ENCODE peak calls at places on chromosomes 13 and 19, in ten cellular contexts. One of them, this sample, is unnamed.

GRCh38 chr13:33106656-33107402 is 90.6 kb downstream of the KL start:
- DNase-seq in left ventricle myocardium inferior: no peak
- DNase-seq in neural progenitor cell: no peak
- DNase-seq in body of pancreas: no peak
- DNase-seq in lower lobe of right lung: no peak
- DNase-seq in upper lobe of left lung: no peak
- DNase-seq in aorta: no peak
- DNase-seq in psoas muscle: no peak
- DNase-seq in HAP-1: no peak
- DNase-seq in left lung: no peak
- DNase-seq in this sample: no peak

GRCh38 chr13:56201834-56202233 is 938.9 kb upstream of the PRR20A start:
- DNase-seq in left ventricle myocardium inferior: no peak
- DNase-seq in neural progenitor cell: peak; percentile 6
- DNase-seq in body of pancreas: no peak
- DNase-seq in lower lobe of right lung: no peak
- DNase-seq in upper lobe of left lung: no peak
- DNase-seq in aorta: no peak
- DNase-seq in psoas muscle: no peak
- DNase-seq in HAP-1: no peak
- DNase-seq in left lung: no peak
- DNase-seq in this sample: no peak

GRCh38 chr13:50357586-50358118 is 342.4 kb downstream of the KCNRG start:
- DNase-seq in left ventricle myocardium inferior: no peak
- DNase-seq in neural progenitor cell: no peak
- DNase-seq in body of pancreas: peak; percentile 85
- DNase-seq in lower lobe of right lung: no peak
- DNase-seq in upper lobe of left lung: peak; percentile 60
- DNase-seq in aorta: no peak
- DNase-seq in psoas muscle: no peak
- DNase-seq in HAP-1: peak; percentile 50
- DNase-seq in left lung: no peak
- DNase-seq in this sample: no peak

GRCh38 chr13:32476021-32476731 is 48.2 kb upstream of the N4BP2L1 start:
- DNase-seq in left ventricle myocardium inferior: no peak
- DNase-seq in neural progenitor cell: no peak
- DNase-seq in body of pancreas: no peak
- DNase-seq in lower lobe of right lung: no peak
- DNase-seq in upper lobe of left lung: no peak
- DNase-seq in aorta: no peak
- DNase-seq in psoas muscle: no peak
- DNase-seq in HAP-1: no peak
- DNase-seq in left lung: no peak
- DNase-seq in this sample: no peak

GRCh38 chr19:55581828-55582223 is 1.2 kb upstream of the ZNF579 start:
- DNase-seq in left ventricle myocardium inferior: no peak
- DNase-seq in neural progenitor cell: no peak
- DNase-seq in body of pancreas: peak; percentile 43
- DNase-seq in lower lobe of right lung: no peak
- DNase-seq in upper lobe of left lung: no peak
- DNase-seq in aorta: no peak
- DNase-seq in psoas muscle: no peak
- DNase-seq in HAP-1: no peak
- DNase-seq in left lung: no peak
- DNase-seq in this sample: no peak

GRCh38 chr13:90416519-90416918 is 931.0 kb upstream of the MIR17HG start:
- DNase-seq in left ventricle myocardium inferior: no peak
- DNase-seq in neural progenitor cell: no peak
- DNase-seq in body of pancreas: no peak
- DNase-seq in lower lobe of right lung: no peak
- DNase-seq in upper lobe of left lung: no peak
- DNase-seq in aorta: no peak
- DNase-seq in psoas muscle: no peak
- DNase-seq in HAP-1: no peak
- DNase-seq in left lung: no peak
- DNase-seq in this sample: no peak

GRCh38 chr13:50292082-50292481 is 276.8 kb downstream of the KCNRG start:
- DNase-seq in left ventricle myocardium inferior: no peak
- DNase-seq in neural progenitor cell: no peak
- DNase-seq in body of pancreas: no peak
- DNase-seq in lower lobe of right lung: no peak
- DNase-seq in upper lobe of left lung: no peak
- DNase-seq in aorta: no peak
- DNase-seq in psoas muscle: no peak
- DNase-seq in HAP-1: no peak
- DNase-seq in left lung: no peak
- DNase-seq in this sample: no peak

GRCh38 chr19:3983936-3984583 is 1.2 kb downstream of the EEF2 start:
- DNase-seq in left ventricle myocardium inferior: no peak
- DNase-seq in neural progenitor cell: no peak
- DNase-seq in body of pancreas: peak; percentile 47
- DNase-seq in lower lobe of right lung: peak; percentile 57
- DNase-seq in upper lobe of left lung: no peak
- DNase-seq in aorta: no peak
- DNase-seq in psoas muscle: peak; percentile 83
- DNase-seq in HAP-1: peak; percentile 52
- DNase-seq in left lung: peak; percentile 83
- DNase-seq in this sample: no peak

GRCh38 chr19:58356236-58356970 is 3.1 kb upstream of the A1BG start:
- DNase-seq in left ventricle myocardium inferior: no peak
- DNase-seq in neural progenitor cell: no peak
- DNase-seq in body of pancreas: no peak
- DNase-seq in lower lobe of right lung: peak; percentile 45
- DNase-seq in upper lobe of left lung: no peak
- DNase-seq in aorta: no peak
- DNase-seq in psoas muscle: no peak
- DNase-seq in HAP-1: no peak
- DNase-seq in left lung: peak; percentile 73
- DNase-seq in this sample: no peak

GRCh38 chr19:3521104-3521445 is 15.0 kb downstream of the FZR1 start:
- DNase-seq in left ventricle myocardium inferior: no peak
- DNase-seq in neural progenitor cell: no peak
- DNase-seq in body of pancreas: no peak
- DNase-seq in lower lobe of right lung: no peak
- DNase-seq in upper lobe of left lung: no peak
- DNase-seq in aorta: no peak
- DNase-seq in psoas muscle: no peak
- DNase-seq in HAP-1: no peak
- DNase-seq in left lung: no peak
- DNase-seq in this sample: no peak

GRCh38 chr13:76982051-76982450 is 9.8 kb upstream of the CLN5 start:
- DNase-seq in left ventricle myocardium inferior: no peak
- DNase-seq in neural progenitor cell: no peak
- DNase-seq in body of pancreas: no peak
- DNase-seq in lower lobe of right lung: no peak
- DNase-seq in upper lobe of left lung: no peak
- DNase-seq in aorta: no peak
- DNase-seq in psoas muscle: no peak
- DNase-seq in HAP-1: no peak
- DNase-seq in left lung: no peak
- DNase-seq in this sample: no peak

GRCh38 chr19:7699422-7700127 is 2.4 kb downstream of the FCER2 start:
- DNase-seq in left ventricle myocardium inferior: no peak
- DNase-seq in neural progenitor cell: no peak
- DNase-seq in body of pancreas: no peak
- DNase-seq in lower lobe of right lung: no peak
- DNase-seq in upper lobe of left lung: no peak
- DNase-seq in aorta: no peak
- DNase-seq in psoas muscle: no peak
- DNase-seq in HAP-1: no peak
- DNase-seq in left lung: no peak
- DNase-seq in this sample: no peak

DNA sequence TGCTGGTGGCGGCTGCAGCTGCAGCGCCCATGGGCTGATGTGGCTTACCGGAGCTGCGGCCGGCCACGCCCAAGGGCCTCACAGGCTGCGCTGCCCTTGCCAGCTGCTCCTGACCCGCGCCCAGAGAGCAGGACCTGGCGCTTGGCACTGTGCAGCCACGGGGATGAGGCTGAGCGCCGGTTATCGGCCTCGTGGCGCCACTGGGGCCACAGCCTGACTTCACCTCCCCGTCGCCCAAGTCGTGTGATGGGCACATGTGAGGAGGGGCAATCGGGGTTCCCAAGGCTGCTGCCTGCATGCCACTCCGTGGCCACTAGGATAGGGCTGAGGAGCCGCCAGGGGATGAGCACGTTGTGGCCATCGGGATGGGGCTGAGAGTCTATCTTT is 77.2 kb upstream of the PABPC3 start:
- DNase-seq in left ventricle myocardium inferior: no peak
- DNase-seq in neural progenitor cell: peak; percentile 36
- DNase-seq in body of pancreas: no peak
- DNase-seq in lower lobe of right lung: no peak
- DNase-seq in upper lobe of left lung: no peak
- DNase-seq in aorta: no peak
- DNase-seq in psoas muscle: no peak
- DNase-seq in HAP-1: no peak
- DNase-seq in left lung: peak; percentile 77
- DNase-seq in this sample: no peak
- H3K27me3 ChIP-seq in left ventricle myocardium inferior: peaks cover 96% of the 10 kb centered on the region
- H3K27me3 ChIP-seq in neural progenitor cell: peaks cover 73% of the 10 kb centered on the region
- H3K27me3 ChIP-seq in body of pancreas: no peaks in the 10 kb centered on the region
- H3K27me3 ChIP-seq in lower lobe of right lung: peaks cover 58% of the 10 kb centered on the region
- H3K27me3 ChIP-seq in upper lobe of left lung: peaks cover 7% of the 10 kb centered on the region
- H3K27me3 ChIP-seq in aorta: no peaks in the 10 kb centered on the region
- H3K27me3 ChIP-seq in psoas muscle: peaks cover 12% of the 10 kb centered on the region
- H3K27me3 ChIP-seq in HAP-1: no peaks in the 10 kb centered on the region
- H3K27me3 ChIP-seq in left lung: peaks cover 18% of the 10 kb centered on the region
- H3K27me3 ChIP-seq in this sample: peaks cover 90% of the 10 kb centered on the region

GRCh38 chr13:28755546-28755870 is 36.7 kb upstream of the SLC46A3 start:
- DNase-seq in left ventricle myocardium inferior: no peak
- DNase-seq in neural progenitor cell: no peak
- DNase-seq in body of pancreas: no peak
- DNase-seq in lower lobe of right lung: no peak
- DNase-seq in upper lobe of left lung: no peak
- DNase-seq in aorta: no peak
- DNase-seq in psoas muscle: no peak
- DNase-seq in HAP-1: no peak
- DNase-seq in left lung: no peak
- DNase-seq in this sample: no peak

GRCh38 chr13:28753946-28754345 is 35.2 kb upstream of the SLC46A3 start:
- DNase-seq in left ventricle myocardium inferior: no peak
- DNase-seq in neural progenitor cell: no peak
- DNase-seq in body of pancreas: no peak
- DNase-seq in lower lobe of right lung: no peak
- DNase-seq in upper lobe of left lung: no peak
- DNase-seq in aorta: no peak
- DNase-seq in psoas muscle: no peak
- DNase-seq in HAP-1: no peak
- DNase-seq in left lung: no peak
- DNase-seq in this sample: no peak

GRCh38 chr13:28751210-28751935 is 32.6 kb upstream of the SLC46A3 start:
- DNase-seq in left ventricle myocardium inferior: no peak
- DNase-seq in neural progenitor cell: no peak
- DNase-seq in body of pancreas: no peak
- DNase-seq in lower lobe of right lung: no peak
- DNase-seq in upper lobe of left lung: no peak
- DNase-seq in aorta: no peak
- DNase-seq in psoas muscle: no peak
- DNase-seq in HAP-1: no peak
- DNase-seq in left lung: no peak
- DNase-seq in this sample: no peak

GRCh38 chr13:28753208-28753892 is 34.6 kb upstream of the SLC46A3 start:
- DNase-seq in left ventricle myocardium inferior: peak; percentile 21
- DNase-seq in neural progenitor cell: no peak
- DNase-seq in body of pancreas: peak; percentile 52
- DNase-seq in lower lobe of right lung: peak; percentile 63
- DNase-seq in upper lobe of left lung: peak; percentile 83
- DNase-seq in aorta: peak; percentile 79
- DNase-seq in psoas muscle: no peak
- DNase-seq in HAP-1: peak; percentile 70
- DNase-seq in left lung: no peak
- DNase-seq in this sample: no peak

GRCh38 chr13:28754698-28755545 is 36.2 kb upstream of the SLC46A3 start:
- DNase-seq in left ventricle myocardium inferior: peak; percentile 36
- DNase-seq in neural progenitor cell: no peak
- DNase-seq in body of pancreas: peak; percentile 11
- DNase-seq in lower lobe of right lung: no peak
- DNase-seq in upper lobe of left lung: peak; percentile 38
- DNase-seq in aorta: no peak
- DNase-seq in psoas muscle: peak; percentile 60
- DNase-seq in HAP-1: peak; percentile 20
- DNase-seq in left lung: no peak
- DNase-seq in this sample: no peak
- H3K4me3 ChIP-seq in left ventricle myocardium inferior: peak overlapping the region; percentile 53
- H3K4me3 ChIP-seq in neural progenitor cell: no peak overlapping the region
- H3K4me3 ChIP-seq in body of pancreas: no peak overlapping the region
- H3K4me3 ChIP-seq in lower lobe of right lung: peak overlapping the region; percentile 42
- H3K4me3 ChIP-seq in upper lobe of left lung: peak overlapping the region; percentile 37
- H3K4me3 ChIP-seq in aorta: no peak overlapping the region
- H3K4me3 ChIP-seq in psoas muscle: peak overlapping the region; percentile 29
- H3K4me3 ChIP-seq in HAP-1: no peak overlapping the region
- H3K4me3 ChIP-seq in left lung: no peak overlapping the region
- H3K4me3 ChIP-seq in this sample: peak overlapping the region; percentile 42

DNA sequence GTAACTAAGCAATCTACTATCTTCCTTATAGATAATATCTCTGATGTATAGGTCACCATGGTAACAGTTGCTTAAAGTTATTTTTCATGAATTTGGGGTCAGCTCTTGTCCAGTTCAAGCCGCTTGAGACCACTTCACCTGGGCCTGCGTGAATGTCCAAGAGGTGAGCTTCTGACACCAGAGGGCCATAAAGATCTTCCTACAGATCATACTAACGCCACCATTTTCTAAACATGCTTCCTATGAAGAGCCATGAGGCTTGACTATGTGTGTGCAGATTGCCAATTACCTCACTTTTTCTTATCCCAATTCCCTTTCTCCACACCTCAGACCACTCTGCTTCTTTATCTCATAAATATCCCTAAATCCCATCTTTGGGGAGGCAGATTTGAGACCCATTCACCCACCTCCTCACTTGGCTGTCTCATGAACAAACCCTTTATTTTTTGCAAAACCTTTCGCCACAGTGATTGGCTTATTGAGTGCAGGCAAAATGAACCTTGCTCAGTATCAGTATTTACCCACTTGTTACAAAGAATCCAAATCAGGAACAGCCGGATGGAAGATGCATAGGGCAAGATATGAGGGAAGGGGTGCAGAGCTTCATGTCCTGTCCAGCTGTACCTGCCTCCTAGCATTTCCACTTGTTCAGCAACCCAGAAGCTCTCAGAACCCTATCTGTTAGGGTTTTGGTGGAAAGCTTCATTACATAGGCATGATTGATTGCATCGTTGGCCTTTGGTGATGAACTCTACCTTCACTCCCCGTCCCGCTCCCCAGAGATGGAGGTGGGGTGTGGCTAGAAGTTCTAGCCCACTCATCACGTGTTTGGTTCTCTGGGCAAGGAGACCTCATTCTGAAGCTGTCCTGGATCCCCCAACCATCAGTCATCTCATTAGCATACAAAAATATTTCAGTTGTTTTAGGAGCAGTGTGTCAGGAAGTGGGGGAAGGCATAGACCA is 34.2 kb downstream of the FAM187B start:
- DNase-seq in left ventricle myocardium inferior: no peak
- DNase-seq in neural progenitor cell: no peak
- DNase-seq in body of pancreas: no peak
- DNase-seq in lower lobe of right lung: no peak
- DNase-seq in upper lobe of left lung: no peak
- DNase-seq in aorta: no peak
- DNase-seq in psoas muscle: no peak
- DNase-seq in HAP-1: no peak
- DNase-seq in left lung: no peak
- DNase-seq in this sample: no peak
- H3K27me3 ChIP-seq in left ventricle myocardium inferior: peaks cover 15% of the 10 kb centered on the region
- H3K27me3 ChIP-seq in neural progenitor cell: no peaks in the 10 kb centered on the region
- H3K27me3 ChIP-seq in body of pancreas: no peaks in the 10 kb centered on the region
- H3K27me3 ChIP-seq in lower lobe of right lung: no peaks in the 10 kb centered on the region
- H3K27me3 ChIP-seq in upper lobe of left lung: no peaks in the 10 kb centered on the region
- H3K27me3 ChIP-seq in aorta: no peaks in the 10 kb centered on the region
- H3K27me3 ChIP-seq in psoas muscle: no peaks in the 10 kb centered on the region
- H3K27me3 ChIP-seq in HAP-1: no peaks in the 10 kb centered on the region
- H3K27me3 ChIP-seq in left lung: no peaks in the 10 kb centered on the region
- H3K27me3 ChIP-seq in this sample: no peaks in the 10 kb centered on the region

GRCh38 chr13:67023088-67023893 is 206.8 kb downstream of the PCDH9 start:
- DNase-seq in left ventricle myocardium inferior: no peak
- DNase-seq in neural progenitor cell: peak; percentile 54
- DNase-seq in body of pancreas: no peak
- DNase-seq in lower lobe of right lung: no peak
- DNase-seq in upper lobe of left lung: peak; percentile 55
- DNase-seq in aorta: no peak
- DNase-seq in psoas muscle: no peak
- DNase-seq in HAP-1: peak; percentile 64
- DNase-seq in left lung: no peak
- DNase-seq in this sample: no peak
- H3K4me3 ChIP-seq in left ventricle myocardium inferior: no peak overlapping the region
- H3K4me3 ChIP-seq in neural progenitor cell: no peak overlapping the region
- H3K4me3 ChIP-seq in body of pancreas: no peak overlapping the region
- H3K4me3 ChIP-seq in lower lobe of right lung: no peak overlapping the region
- H3K4me3 ChIP-seq in upper lobe of left lung: no peak overlapping the region
- H3K4me3 ChIP-seq in aorta: no peak overlapping the region
- H3K4me3 ChIP-seq in psoas muscle: no peak overlapping the region
- H3K4me3 ChIP-seq in HAP-1: no peak overlapping the region
- H3K4me3 ChIP-seq in left lung: no peak overlapping the region
- H3K4me3 ChIP-seq in this sample: no peak overlapping the region